ENCODE peak calls at places on chromosomes 6 and 20, in ten cellular contexts. P is MCF 10A, M is progenitor cell of endocrine pancreas, W is mammary epithelial cell, H is thyroid gland, C is nephron progenitor cell, O is IMR-90, R is endothelial cell, K is hepatocyte, F is epithelial cell of esophagus. G is an unnamed sample.

GRCh38 chr20:2873747-2874041 is 413 bp downstream of the PTPRA start:
- DNase-seq in P (peak; percentile 38), M (peak; percentile 58), W (no peak), H (peak; percentile 52), C (peak; percentile 82), O (peak; percentile 28), R (peak; percentile 82), K (peak; percentile 68), F (no peak), G (peak; percentile 61)

GRCh38 chr6:54173084-54173483 is 61.8 kb downstream of the MLIP start:
- DNase-seq in P (no peak), M (no peak), W (no peak), H (no peak), C (no peak), O (no peak), R (no peak), K (no peak), F (no peak), G (no peak)

GRCh38 chr6:151432650-151433049 is 19.3 kb downstream of the RMND1 start:
- DNase-seq in P (no peak), M (no peak), W (no peak), H (no peak), C (no peak), O (no peak), R (no peak), K (no peak), F (no peak), G (no peak)

GRCh38 chr6:43803055-43803782 is 33.2 kb downstream of the VEGFA start:
- DNase-seq in P (peak; percentile 52), M (no peak), W (no peak), H (no peak), C (no peak), O (no peak), R (no peak), K (no peak), F (peak; percentile 50), G (no peak)

GRCh38 chr20:401682-402495 is 6.2 kb upstream of the RBCK1 start:
- DNase-seq in P (peak; percentile 94), M (no peak), W (peak; percentile 100), H (no peak), C (no peak), O (peak; percentile 80), R (no peak), K (peak; percentile 87), F (peak; percentile 98), G (no peak)

GRCh38 chr20:63248835-63249591 is 5.2 kb downstream of the NKAIN4 start:
- DNase-seq in P (no peak), M (no peak), W (no peak), H (peak; percentile 80), C (no peak), O (no peak), R (no peak), K (no peak), F (no peak), G (no peak)

GRCh38 chr20:20780127-20780822 is 67.8 kb upstream of the RALGAPA2 start:
- DNase-seq in P (peak; percentile 98), M (no peak), W (peak; percentile 70), H (peak; percentile 90), C (no peak), O (no peak), R (no peak), K (peak; percentile 49), F (peak; percentile 90), G (no peak)

GRCh38 chr6:17865798-17866725 is 121.4 kb downstream of the KIF13A start:
- DNase-seq in P (peak; percentile 98), M (no peak), W (peak; percentile 99), H (peak; percentile 74), C (peak; percentile 3), O (peak; percentile 95), R (no peak), K (peak; percentile 79), F (peak; percentile 97), G (no peak)

GRCh38 chr6:32945953-32946352 is 5.1 kb upstream of the HLA-DMB start:
- DNase-seq in P (no peak), M (no peak), W (no peak), H (no peak), C (no peak), O (no peak), R (no peak), K (no peak), F (no peak), G (no peak)

GRCh38 chr6:32949113-32949512 is 3.8 kb downstream of the HLA-DMA start:
- DNase-seq in P (no peak), M (no peak), W (no peak), H (no peak), C (no peak), O (no peak), R (no peak), K (no peak), F (no peak), G (no peak)

GRCh38 chr6:32950010-32950409 is 2.9 kb downstream of the HLA-DMA start:
- DNase-seq in P (no peak), M (no peak), W (no peak), H (no peak), C (no peak), O (no peak), R (no peak), K (no peak), F (no peak), G (no peak)

GRCh38 chr6:32946893-32947292 is 6.0 kb downstream of the HLA-DMA start:
- DNase-seq in P (no peak), M (no peak), W (no peak), H (no peak), C (no peak), O (no peak), R (no peak), K (no peak), F (no peak), G (no peak)

DNA sequence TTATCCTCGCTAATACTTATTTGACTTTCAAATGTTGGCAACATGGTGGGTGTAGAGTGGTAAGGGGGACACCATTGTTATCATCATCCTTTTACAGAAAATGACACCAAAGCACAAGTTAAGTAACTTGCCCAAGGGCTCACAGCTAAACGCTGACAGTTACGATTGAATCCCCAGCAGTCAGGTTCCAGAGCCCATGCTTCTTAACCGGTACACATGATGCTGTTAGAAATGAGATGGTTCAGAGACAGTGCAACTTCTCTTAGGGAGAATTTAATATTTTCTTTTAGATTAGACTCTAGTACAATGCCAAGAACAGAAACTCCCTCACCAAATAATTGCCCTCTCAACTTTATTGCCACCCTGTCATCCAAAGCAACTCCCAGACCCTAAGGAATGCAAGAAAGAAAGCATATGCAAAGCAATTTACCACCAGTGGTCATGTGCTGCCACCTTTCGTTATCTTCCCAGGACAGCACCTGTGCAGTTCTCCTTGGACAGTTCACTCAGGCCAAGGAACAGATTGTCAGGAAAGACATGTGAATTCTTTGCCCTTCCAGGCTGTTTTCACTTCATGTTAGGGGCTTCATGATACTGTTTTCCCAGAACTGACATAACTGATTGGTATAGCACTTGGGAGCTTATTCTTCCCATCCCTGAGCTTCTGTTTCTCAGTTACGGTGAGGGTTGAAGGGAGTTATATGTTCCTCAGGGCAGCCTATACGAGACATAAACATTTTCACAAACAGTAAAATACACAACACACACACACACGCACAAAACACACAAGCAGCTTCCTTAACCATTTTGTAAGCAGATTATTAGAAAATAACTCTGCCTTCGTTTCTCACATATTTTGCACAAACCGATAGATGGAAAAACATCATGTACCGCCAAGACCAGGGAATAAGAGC is 5.1 kb downstream of the HLA-DMA start:
- DNase-seq in P (peak; percentile 69), M (no peak), W (peak; percentile 51), H (peak; percentile 67), C (peak; percentile 42), O (peak; percentile 64), R (peak; percentile 48), K (peak; percentile 76), F (peak; percentile 70), G (no peak)
- TF ChIP-seq CTCF in P (peak; percentile 75), M (peak; percentile 69), W (peak; percentile 63), H (peak; percentile 94), C (peak; percentile 64), O (peak; percentile 63), R (no peak), K (peak; percentile 66), F (peak; percentile 80), G (peak; percentile 67)

DNA sequence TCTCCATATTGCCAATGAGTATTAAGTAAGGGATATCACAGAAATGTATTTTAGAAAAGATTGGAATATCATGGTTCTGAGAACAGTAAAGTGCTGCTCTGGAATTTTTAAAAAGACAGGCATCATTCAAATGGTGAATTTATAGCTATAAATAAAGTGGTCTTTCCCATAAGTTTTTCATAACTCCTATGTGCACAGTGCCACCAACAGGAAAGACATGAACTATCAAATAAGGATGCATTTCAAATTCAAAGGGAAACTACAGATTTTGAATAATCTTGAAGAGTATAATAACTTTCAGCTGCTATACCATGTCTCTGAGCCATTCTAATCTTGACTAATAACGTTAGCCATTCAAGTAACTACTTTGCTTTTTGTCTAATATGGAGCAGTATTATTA is 456.8 kb upstream of the GJE1 start:
- DNase-seq in P (peak; percentile 13), M (no peak), W (no peak), H (no peak), C (no peak), O (peak; percentile 27), R (no peak), K (no peak), F (peak; percentile 6), G (no peak)
- TF ChIP-seq CTCF in P (peak; percentile 20), M (no peak), W (no peak), H (no peak), C (no peak), O (peak; percentile 48), R (no peak), K (peak; percentile 57), F (peak; percentile 31), G (peak; percentile 17)

GRCh38 chr20:57292611-57293010 is 26.2 kb upstream of the BMP7 start:
- DNase-seq in P (no peak), M (no peak), W (no peak), H (no peak), C (no peak), O (no peak), R (no peak), K (no peak), F (no peak), G (no peak)

GRCh38 chr20:57290178-57290484 is 23.7 kb upstream of the BMP7 start:
- DNase-seq in P (no peak), M (no peak), W (no peak), H (no peak), C (no peak), O (no peak), R (no peak), K (no peak), F (no peak), G (no peak)

GRCh38 chr20:57289401-57290177 is 23.1 kb upstream of the BMP7 start:
- DNase-seq in P (no peak), M (no peak), W (no peak), H (peak; percentile 55), C (no peak), O (peak; percentile 9), R (no peak), K (no peak), F (no peak), G (no peak)

GRCh38 chr20:57291694-57292093 is 25.3 kb upstream of the BMP7 start:
- DNase-seq in P (no peak), M (no peak), W (no peak), H (no peak), C (no peak), O (no peak), R (no peak), K (no peak), F (no peak), G (no peak)

GRCh38 chr20:57291003-57291402 is 24.6 kb upstream of the BMP7 start:
- DNase-seq in P (peak; percentile 4), M (no peak), W (no peak), H (peak; percentile 50), C (no peak), O (no peak), R (no peak), K (no peak), F (no peak), G (no peak)
- TF ChIP-seq CTCF in P (peak; percentile 8), M (peak; percentile 51), W (no peak), H (peak; percentile 47), C (no peak), O (no peak), R (no peak), K (no peak), F (no peak), G (no peak)

GRCh38 chr20:25296094-25297093 is 48.5 kb downstream of the PYGB start:
- DNase-seq in P (peak; percentile 31), M (no peak), W (no peak), H (peak; percentile 31), C (no peak), O (peak; percentile 24), R (no peak), K (peak; percentile 55), F (peak; percentile 22), G (no peak)
- TF ChIP-seq CTCF in P (no peak), M (peak; percentile 52), W (peak; percentile 27), H (no peak), C (peak; percentile 8), O (peak; percentile 36), R (peak; percentile 30), K (peak; percentile 46), F (peak; percentile 44), G (peak; percentile 45)

G was measured in neural crest cell.